ENCODE peak calls at places on chromosomes 11 and 22, in nine cellular contexts. One of them, this sample, is unnamed.

GRCh38 chr11:76251576-76251975 is 45.3 kb upstream of the WNT11 start:
- DNase-seq in GM23338: no peak
- DNase-seq in adrenal gland: no peak
- DNase-seq in CD4-positive, alpha-beta T cell: no peak
- DNase-seq in heart right ventricle: no peak
- DNase-seq in lung: no peak
- DNase-seq in lower lobe of right lung: no peak
- DNase-seq in K562: no peak
- DNase-seq in stomach: no peak
- DNase-seq in this sample: no peak

GRCh38 chr22:31291403-31291715 is 929 bp downstream of the PIK3IP1 start:
- DNase-seq in GM23338: no peak
- DNase-seq in adrenal gland: no peak
- DNase-seq in CD4-positive, alpha-beta T cell: no peak
- DNase-seq in heart right ventricle: no peak
- DNase-seq in lung: no peak
- DNase-seq in lower lobe of right lung: no peak
- DNase-seq in K562: no peak
- DNase-seq in stomach: no peak
- DNase-seq in this sample: no peak

GRCh38 chr11:86624366-86624765 is 48.0 kb downstream of the ME3 start:
- DNase-seq in GM23338: no peak
- DNase-seq in adrenal gland: peak
- DNase-seq in CD4-positive, alpha-beta T cell: no peak
- DNase-seq in heart right ventricle: no peak
- DNase-seq in lung: no peak
- DNase-seq in lower lobe of right lung: no peak
- DNase-seq in K562: no peak
- DNase-seq in stomach: no peak
- DNase-seq in this sample: no peak

GRCh38 chr11:114141863-114142590 is 82.5 kb downstream of the ZBTB16 start:
- DNase-seq in GM23338: no peak
- DNase-seq in adrenal gland: no peak
- DNase-seq in CD4-positive, alpha-beta T cell: no peak
- DNase-seq in heart right ventricle: no peak
- DNase-seq in lung: no peak
- DNase-seq in lower lobe of right lung: no peak
- DNase-seq in K562: no peak
- DNase-seq in stomach: no peak
- DNase-seq in this sample: no peak

GRCh38 chr11:85947431-85948272 is 92.5 kb downstream of the CCDC83 start:
- DNase-seq in GM23338: no peak
- DNase-seq in adrenal gland: peak
- DNase-seq in CD4-positive, alpha-beta T cell: no peak
- DNase-seq in heart right ventricle: no peak
- DNase-seq in lung: peak
- DNase-seq in lower lobe of right lung: no peak
- DNase-seq in K562: no peak
- DNase-seq in stomach: no peak
- DNase-seq in this sample: peak

GRCh38 chr11:15941206-15941770 is 415.1 kb downstream of the SOX6 start:
- DNase-seq in GM23338: peak
- DNase-seq in adrenal gland: peak
- DNase-seq in CD4-positive, alpha-beta T cell: no peak
- DNase-seq in heart right ventricle: peak
- DNase-seq in lung: no peak
- DNase-seq in lower lobe of right lung: no peak
- DNase-seq in K562: peak
- DNase-seq in stomach: no peak
- DNase-seq in this sample: peak

GRCh38 chr11:108511851-108512474 is 13.8 kb upstream of the POGLUT3 start:
- DNase-seq in GM23338: no peak
- DNase-seq in adrenal gland: no peak
- DNase-seq in CD4-positive, alpha-beta T cell: no peak
- DNase-seq in heart right ventricle: no peak
- DNase-seq in lung: no peak
- DNase-seq in lower lobe of right lung: no peak
- DNase-seq in K562: no peak
- DNase-seq in stomach: no peak
- DNase-seq in this sample: peak

GRCh38 chr22:44317886-44318637 is 5.3 kb upstream of the SHISAL1 start:
- DNase-seq in GM23338: no peak
- DNase-seq in adrenal gland: no peak
- DNase-seq in CD4-positive, alpha-beta T cell: no peak
- DNase-seq in heart right ventricle: no peak
- DNase-seq in lung: no peak
- DNase-seq in lower lobe of right lung: no peak
- DNase-seq in K562: no peak
- DNase-seq in stomach: no peak
- DNase-seq in this sample: no peak

GRCh38 chr22:35230839-35231584 is 26.3 kb upstream of the HMGXB4 start:
- DNase-seq in GM23338: no peak
- DNase-seq in adrenal gland: no peak
- DNase-seq in CD4-positive, alpha-beta T cell: no peak
- DNase-seq in heart right ventricle: no peak
- DNase-seq in lung: no peak
- DNase-seq in lower lobe of right lung: no peak
- DNase-seq in K562: peak
- DNase-seq in stomach: no peak
- DNase-seq in this sample: no peak

GRCh38 chr22:28838971-28839370 is 38.6 kb upstream of the XBP1 start:
- DNase-seq in GM23338: no peak
- DNase-seq in adrenal gland: no peak
- DNase-seq in CD4-positive, alpha-beta T cell: no peak
- DNase-seq in heart right ventricle: no peak
- DNase-seq in lung: no peak
- DNase-seq in lower lobe of right lung: no peak
- DNase-seq in K562: no peak
- DNase-seq in stomach: no peak
- DNase-seq in this sample: no peak

GRCh38 chr22:21044931-21045584 is 688 bp upstream of the LRRC74B start:
- DNase-seq in GM23338: peak
- DNase-seq in adrenal gland: peak
- DNase-seq in CD4-positive, alpha-beta T cell: no peak
- DNase-seq in heart right ventricle: no peak
- DNase-seq in lung: no peak
- DNase-seq in lower lobe of right lung: peak
- DNase-seq in K562: peak
- DNase-seq in stomach: no peak
- DNase-seq in this sample: no peak

GRCh38 chr11:61760946-61761345 is 8.5 kb downstream of the MYRF start:
- DNase-seq in GM23338: no peak
- DNase-seq in adrenal gland: no peak
- DNase-seq in CD4-positive, alpha-beta T cell: no peak
- DNase-seq in heart right ventricle: no peak
- DNase-seq in lung: no peak
- DNase-seq in lower lobe of right lung: no peak
- DNase-seq in K562: no peak
- DNase-seq in stomach: no peak
- DNase-seq in this sample: no peak

GRCh38 chr11:47185305-47186075 is 744 bp downstream of the PACSIN3 start:
- DNase-seq in GM23338: peak
- DNase-seq in adrenal gland: peak
- DNase-seq in CD4-positive, alpha-beta T cell: no peak
- DNase-seq in heart right ventricle: peak
- DNase-seq in lung: peak
- DNase-seq in lower lobe of right lung: peak
- DNase-seq in K562: no peak
- DNase-seq in stomach: peak
- DNase-seq in this sample: peak

GRCh38 chr22:27397036-27397947 is 404.3 kb downstream of the MN1 start:
- DNase-seq in GM23338: no peak
- DNase-seq in adrenal gland: no peak
- DNase-seq in CD4-positive, alpha-beta T cell: no peak
- DNase-seq in heart right ventricle: no peak
- DNase-seq in lung: no peak
- DNase-seq in lower lobe of right lung: no peak
- DNase-seq in K562: no peak
- DNase-seq in stomach: no peak
- DNase-seq in this sample: no peak

GRCh38 chr11:91396243-91397133 is 828.1 kb upstream of the FAT3 start:
- DNase-seq in GM23338: no peak
- DNase-seq in adrenal gland: no peak
- DNase-seq in CD4-positive, alpha-beta T cell: no peak
- DNase-seq in heart right ventricle: no peak
- DNase-seq in lung: no peak
- DNase-seq in lower lobe of right lung: no peak
- DNase-seq in K562: no peak
- DNase-seq in stomach: no peak
- DNase-seq in this sample: peak

DNA sequence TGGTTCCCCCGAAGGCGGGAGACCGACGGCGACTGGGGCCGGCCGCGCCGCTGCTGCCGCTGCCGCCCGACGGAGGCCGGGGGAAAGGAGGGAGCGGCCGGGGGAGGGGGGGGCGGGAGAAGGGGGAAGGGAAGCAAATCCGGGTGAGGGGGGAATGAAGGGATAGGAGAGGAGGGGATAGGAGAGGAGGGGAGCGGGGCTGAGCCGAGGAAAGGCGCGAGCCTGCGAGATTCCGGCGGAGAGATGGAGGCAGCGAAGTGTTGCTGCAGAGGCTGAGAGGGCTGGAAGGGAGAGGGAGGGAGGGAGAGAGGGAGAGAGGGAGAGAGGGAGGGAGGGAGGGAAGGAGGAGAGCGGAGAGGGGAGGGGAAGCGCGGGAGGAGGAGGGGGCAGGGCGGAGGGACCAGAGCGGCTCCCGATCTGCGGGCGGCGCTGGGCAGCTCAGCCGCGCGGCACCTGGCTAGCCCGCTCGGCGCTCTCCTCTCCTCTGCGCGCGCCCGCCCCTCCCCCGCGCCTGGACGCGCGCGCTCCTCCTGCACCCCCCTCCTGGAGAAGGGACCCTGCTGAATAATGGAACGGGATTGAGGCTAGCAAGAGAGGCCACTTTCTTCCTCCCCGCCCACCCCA is 52.4 kb downstream of the SLC22A12 start:
- DNase-seq in GM23338: peak
- DNase-seq in adrenal gland: peak
- DNase-seq in CD4-positive, alpha-beta T cell: no peak
- DNase-seq in heart right ventricle: no peak
- DNase-seq in lung: no peak
- DNase-seq in lower lobe of right lung: no peak
- DNase-seq in K562: peak
- DNase-seq in stomach: no peak
- DNase-seq in this sample: no peak
- H3K27ac ChIP-seq in GM23338: no peak
- H3K27ac ChIP-seq in adrenal gland: no peak
- H3K27ac ChIP-seq in CD4-positive, alpha-beta T cell: no peak
- H3K27ac ChIP-seq in heart right ventricle: no peak
- H3K27ac ChIP-seq in lung: no peak
- H3K27ac ChIP-seq in lower lobe of right lung: no peak
- H3K27ac ChIP-seq in K562: no peak
- H3K27ac ChIP-seq in stomach: no peak
- H3K27ac ChIP-seq in this sample: no peak

GRCh38 chr11:1771700-1772099 is 8.0 kb upstream of the CTSD start:
- DNase-seq in GM23338: no peak
- DNase-seq in adrenal gland: peak
- DNase-seq in CD4-positive, alpha-beta T cell: no peak
- DNase-seq in heart right ventricle: no peak
- DNase-seq in lung: no peak
- DNase-seq in lower lobe of right lung: peak
- DNase-seq in K562: no peak
- DNase-seq in stomach: peak
- DNase-seq in this sample: no peak
- TF ChIP-seq CTCF in GM23338: no peak
- TF ChIP-seq CTCF in adrenal gland: no peak
- TF ChIP-seq CTCF in CD4-positive, alpha-beta T cell: no peak
- TF ChIP-seq CTCF in heart right ventricle: no peak
- TF ChIP-seq CTCF in lung: no peak
- TF ChIP-seq CTCF in lower lobe of right lung: no peak
- TF ChIP-seq CTCF in K562: no peak
- TF ChIP-seq CTCF in stomach: no peak
- TF ChIP-seq CTCF in this sample: no peak

DNA sequence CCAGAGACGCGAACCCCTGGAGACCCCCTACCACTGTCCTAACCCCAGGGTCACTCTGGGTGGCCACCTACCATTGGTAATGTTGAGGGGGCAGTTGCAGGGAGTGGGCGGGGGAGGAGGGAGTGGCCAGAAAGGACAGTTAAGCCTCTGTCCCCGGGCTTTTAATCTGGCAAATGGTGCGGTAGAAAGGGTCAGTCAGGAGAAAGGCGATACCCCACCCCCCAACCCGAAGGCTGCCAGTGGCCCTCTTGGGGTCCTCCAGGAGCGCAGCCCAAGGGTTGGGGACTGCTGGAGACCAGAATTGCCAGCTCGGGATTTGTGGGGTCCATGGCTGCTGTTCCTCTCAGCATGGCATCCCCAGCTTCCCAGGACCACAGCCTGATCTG is 742 bp downstream of the P2RY2 start:
- DNase-seq in GM23338: no peak
- DNase-seq in adrenal gland: no peak
- DNase-seq in CD4-positive, alpha-beta T cell: no peak
- DNase-seq in heart right ventricle: no peak
- DNase-seq in lung: no peak
- DNase-seq in lower lobe of right lung: no peak
- DNase-seq in K562: no peak
- DNase-seq in stomach: no peak
- DNase-seq in this sample: no peak
- H3K27ac ChIP-seq in GM23338: no peak
- H3K27ac ChIP-seq in adrenal gland: no peak
- H3K27ac ChIP-seq in CD4-positive, alpha-beta T cell: no peak
- H3K27ac ChIP-seq in heart right ventricle: peak
- H3K27ac ChIP-seq in lung: peak
- H3K27ac ChIP-seq in lower lobe of right lung: peak
- H3K27ac ChIP-seq in K562: no peak
- H3K27ac ChIP-seq in stomach: peak
- H3K27ac ChIP-seq in this sample: peak

GRCh38 chr11:17699157-17700114 is 19.9 kb upstream of the MYOD1 start:
- DNase-seq in GM23338: no peak
- DNase-seq in adrenal gland: no peak
- DNase-seq in CD4-positive, alpha-beta T cell: no peak
- DNase-seq in heart right ventricle: no peak
- DNase-seq in lung: no peak
- DNase-seq in lower lobe of right lung: no peak
- DNase-seq in K562: peak
- DNase-seq in stomach: no peak
- DNase-seq in this sample: no peak

GRCh38 chr11:17703951-17704350 is 15.4 kb upstream of the MYOD1 start:
- DNase-seq in GM23338: peak
- DNase-seq in adrenal gland: no peak
- DNase-seq in CD4-positive, alpha-beta T cell: no peak
- DNase-seq in heart right ventricle: no peak
- DNase-seq in lung: no peak
- DNase-seq in lower lobe of right lung: no peak
- DNase-seq in K562: peak
- DNase-seq in stomach: no peak
- DNase-seq in this sample: peak

GRCh38 chr11:17696741-17697140 is 22.6 kb upstream of the MYOD1 start:
- DNase-seq in GM23338: no peak
- DNase-seq in adrenal gland: no peak
- DNase-seq in CD4-positive, alpha-beta T cell: no peak
- DNase-seq in heart right ventricle: no peak
- DNase-seq in lung: no peak
- DNase-seq in lower lobe of right lung: no peak
- DNase-seq in K562: no peak
- DNase-seq in stomach: no peak
- DNase-seq in this sample: no peak

GRCh38 chr11:17697175-17697949 is 22.0 kb upstream of the MYOD1 start:
- DNase-seq in GM23338: no peak
- DNase-seq in adrenal gland: no peak
- DNase-seq in CD4-positive, alpha-beta T cell: no peak
- DNase-seq in heart right ventricle: no peak
- DNase-seq in lung: no peak
- DNase-seq in lower lobe of right lung: no peak
- DNase-seq in K562: no peak
- DNase-seq in stomach: no peak
- DNase-seq in this sample: no peak

GRCh38 chr11:17700991-17701390 is 18.4 kb upstream of the MYOD1 start:
- DNase-seq in GM23338: no peak
- DNase-seq in adrenal gland: no peak
- DNase-seq in CD4-positive, alpha-beta T cell: no peak
- DNase-seq in heart right ventricle: no peak
- DNase-seq in lung: no peak
- DNase-seq in lower lobe of right lung: no peak
- DNase-seq in K562: no peak
- DNase-seq in stomach: no peak
- DNase-seq in this sample: no peak
- TF ChIP-seq CTCF in GM23338: no peak
- TF ChIP-seq CTCF in adrenal gland: no peak
- TF ChIP-seq CTCF in CD4-positive, alpha-beta T cell: no peak
- TF ChIP-seq CTCF in heart right ventricle: no peak
- TF ChIP-seq CTCF in lung: no peak
- TF ChIP-seq CTCF in lower lobe of right lung: no peak
- TF ChIP-seq CTCF in K562: no peak
- TF ChIP-seq CTCF in stomach: no peak
- TF ChIP-seq CTCF in this sample: no peak